ENCODE peak calls at places on chromosomes 6 and 20, in nine cellular contexts. W, E, K, J, T, P, I, A and G are unnamed samples.

GRCh38 chr6:24985313-24985712 is 49.6 kb upstream of the RIPOR2 start:
- DNase-seq in W (no peak), E (no peak), K (no peak), J (no peak), T (no peak), P (no peak), I (no peak), A (no peak), G (no peak)

GRCh38 chr6:12403201-12403826 is 113.2 kb downstream of the EDN1 start:
- DNase-seq in W (no peak), E (no peak), K (no peak), J (peak), T (no peak), P (no peak), I (peak), A (no peak), G (no peak)

GRCh38 chr6:43359831-43360230 is 9.6 kb downstream of the ZNF318 start:
- DNase-seq in W (no peak), E (no peak), K (no peak), J (no peak), T (no peak), P (no peak), I (no peak), A (no peak), G (no peak)

GRCh38 chr6:150964765-150965164 is 99.3 kb downstream of the MTHFD1L start:
- DNase-seq in W (no peak), E (no peak), K (no peak), J (no peak), T (no peak), P (no peak), I (no peak), A (no peak), G (no peak)

GRCh38 chr6:135334169-135334568 is 153.1 kb downstream of the MYB start:
- DNase-seq in W (no peak), E (no peak), K (no peak), J (peak), T (no peak), P (no peak), I (peak), A (no peak), G (no peak)

GRCh38 chr20:49669601-49670189 is 44.0 kb downstream of the B4GALT5 start:
- DNase-seq in W (no peak), E (peak), K (no peak), J (no peak), T (no peak), P (no peak), I (no peak), A (no peak), G (no peak)

GRCh38 chr6:150200428-150201105 is 57.7 kb downstream of the PPP1R14C start:
- DNase-seq in W (no peak), E (no peak), K (no peak), J (no peak), T (no peak), P (no peak), I (no peak), A (no peak), G (no peak)

GRCh38 chr20:4159765-4160490 is 144.6 kb upstream of the RNF24 start:
- DNase-seq in W (no peak), E (no peak), K (no peak), J (no peak), T (no peak), P (no peak), I (no peak), A (no peak), G (no peak)

GRCh38 chr6:101776919-101777350 is 383.4 kb downstream of the GRIK2 start:
- DNase-seq in W (no peak), E (no peak), K (no peak), J (no peak), T (no peak), P (no peak), I (no peak), A (no peak), G (no peak)

GRCh38 chr6:16477367-16478149 is 239.2 kb downstream of the GMPR start:
- DNase-seq in W (no peak), E (no peak), K (no peak), J (no peak), T (no peak), P (no peak), I (no peak), A (no peak), G (no peak)

GRCh38 chr20:47501117-47501482 is 587 bp upstream of the NCOA3 start:
- DNase-seq in W (no peak), E (no peak), K (no peak), J (no peak), T (no peak), P (no peak), I (peak), A (no peak), G (no peak)

GRCh38 chr6:137967689-137968467 is 100.8 kb downstream of the TNFAIP3 start:
- DNase-seq in W (no peak), E (no peak), K (no peak), J (no peak), T (no peak), P (no peak), I (peak), A (no peak), G (no peak)

GRCh38 chr6:108626777-108627176 is 66.1 kb downstream of the FOXO3 start:
- DNase-seq in W (no peak), E (no peak), K (no peak), J (no peak), T (no peak), P (no peak), I (no peak), A (no peak), G (no peak)

GRCh38 chr6:140271759-140272377 is 897.4 kb upstream of the CITED2 start:
- DNase-seq in W (no peak), E (no peak), K (peak), J (no peak), T (no peak), P (no peak), I (no peak), A (no peak), G (no peak)

GRCh38 chr6:95133578-95133977 is 443.8 kb upstream of the MANEA start:
- DNase-seq in W (no peak), E (no peak), K (no peak), J (peak), T (no peak), P (no peak), I (peak), A (no peak), G (no peak)

GRCh38 chr20:59428441-59429205 is 128.2 kb downstream of the EDN3 start:
- DNase-seq in W (no peak), E (no peak), K (no peak), J (no peak), T (no peak), P (no peak), I (peak), A (no peak), G (no peak)